ENCODE peak calls at places on chromosomes 4 and X, in nine cellular contexts. F, C, J, E, V, R, P, Z and B are unnamed samples.
A peak's percentile ranks its signal among the peaks of the same experiment; 100 is the strongest.

GRCh38 chrX:74422576-74423288 is 1.4 kb downstream of the SLC16A2 start:
- DNase-seq in J (peak; percentile 59), E (no peak), V (peak; percentile 88), F (peak; percentile 80), R (peak; percentile 67), P (no peak), C (peak; percentile 58), Z (no peak), B (peak; percentile 70)

GRCh38 chrX:10906861-10907260 is 204.3 kb upstream of the HCCS start:
- DNase-seq in V (no peak), E (no peak), P (no peak), F (peak; percentile 20), Z (no peak), R (no peak), J (peak; percentile 18), C (no peak), B (peak; percentile 34)

GRCh38 chr4:106715825-106716224 is 320.3 kb downstream of the DKK2 start:
- DNase-seq in C (no peak), Z (no peak), V (no peak), J (no peak), E (no peak), P (no peak), F (no peak), R (no peak), B (no peak)

GRCh38 chr4:16183604-16184003 is 42.7 kb downstream of the TAPT1 start:
- DNase-seq in V (no peak), P (no peak), E (no peak), F (no peak), C (no peak), Z (no peak), R (no peak), J (no peak), B (no peak)

GRCh38 chr4:155491336-155492131 is 114.8 kb upstream of the MAP9 start:
- DNase-seq in R (no peak), F (no peak), E (no peak), V (no peak), Z (no peak), P (no peak), J (no peak), C (no peak), B (no peak)

GRCh38 chrX:21944136-21944615 is 3.7 kb downstream of the SMS start:
- DNase-seq in R (no peak), J (no peak), F (no peak), P (no peak), C (no peak), E (no peak), Z (no peak), V (no peak), B (no peak)

GRCh38 chrX:129925305-129926092 is 19.5 kb downstream of the UTP14A start:
- DNase-seq in Z (peak; percentile 54), E (peak; percentile 55), F (peak; percentile 76), C (peak; percentile 83), J (peak; percentile 66), V (peak; percentile 75), R (peak; percentile 69), P (no peak), B (peak; percentile 77)

GRCh38 chr4:18579222-18579621 is 557.7 kb upstream of the LCORL start:
- DNase-seq in V (no peak), R (no peak), Z (no peak), P (no peak), J (no peak), E (no peak), C (no peak), F (no peak), B (no peak)

GRCh38 chr4:170750519-170750918 is 660.8 kb upstream of the AADAT start:
- DNase-seq in E (no peak), Z (no peak), J (no peak), C (peak; percentile 7), F (no peak), V (no peak), R (no peak), P (no peak), B (no peak)